ENCODE peak calls at places on chromosome 2, in nine cellular contexts. One of them, this sample, is unnamed.

GRCh38 chr2:197615033-197615652 is 60.2 kb downstream of the RFTN2 start:
- DNase-seq in neural progenitor cell: no peak
- DNase-seq in BJ: no peak
- DNase-seq in esophagus squamous epithelium: no peak
- DNase-seq in H7: peak; percentile 48
- DNase-seq in mammary epithelial cell: peak; percentile 80
- DNase-seq in fibroblast of lung: no peak
- DNase-seq in left ventricle myocardium inferior: no peak
- DNase-seq in testis: no peak
- DNase-seq in this sample: no peak

GRCh38 chr2:128309341-128310093 is 9.2 kb downstream of the HS6ST1 start:
- DNase-seq in H7: peak; percentile 54
- DNase-seq in left ventricle myocardium inferior: peak; percentile 50
- DNase-seq in mammary epithelial cell: no peak
- DNase-seq in testis: peak; percentile 75
- DNase-seq in esophagus squamous epithelium: no peak
- DNase-seq in fibroblast of lung: peak; percentile 85
- DNase-seq in BJ: no peak
- DNase-seq in neural progenitor cell: peak; percentile 88
- DNase-seq in this sample: peak; percentile 25

GRCh38 chr2:56465491-56465890 is 281.7 kb downstream of the CCDC85A start:
- DNase-seq in left ventricle myocardium inferior: no peak
- DNase-seq in H7: no peak
- DNase-seq in fibroblast of lung: no peak
- DNase-seq in testis: no peak
- DNase-seq in esophagus squamous epithelium: no peak
- DNase-seq in BJ: no peak
- DNase-seq in neural progenitor cell: no peak
- DNase-seq in mammary epithelial cell: no peak
- DNase-seq in this sample: no peak

GRCh38 chr2:239722760-239723448 is 302.2 kb downstream of the NDUFA10 start:
- DNase-seq in esophagus squamous epithelium: no peak
- DNase-seq in neural progenitor cell: no peak
- DNase-seq in testis: no peak
- DNase-seq in left ventricle myocardium inferior: no peak
- DNase-seq in BJ: no peak
- DNase-seq in H7: peak; percentile 39
- DNase-seq in mammary epithelial cell: no peak
- DNase-seq in fibroblast of lung: no peak
- DNase-seq in this sample: peak; percentile 20

GRCh38 chr2:128458438-128458837 is 139.8 kb upstream of the HS6ST1 start:
- DNase-seq in fibroblast of lung: peak; percentile 20
- DNase-seq in esophagus squamous epithelium: no peak
- DNase-seq in BJ: no peak
- DNase-seq in neural progenitor cell: no peak
- DNase-seq in testis: no peak
- DNase-seq in mammary epithelial cell: no peak
- DNase-seq in H7: no peak
- DNase-seq in left ventricle myocardium inferior: no peak
- DNase-seq in this sample: no peak

GRCh38 chr2:97844311-97844859 is 131.0 kb downstream of the ZAP70 start:
- DNase-seq in left ventricle myocardium inferior: no peak
- DNase-seq in neural progenitor cell: no peak
- DNase-seq in H7: no peak
- DNase-seq in fibroblast of lung: peak; percentile 15
- DNase-seq in mammary epithelial cell: no peak
- DNase-seq in BJ: no peak
- DNase-seq in testis: no peak
- DNase-seq in esophagus squamous epithelium: no peak
- DNase-seq in this sample: no peak

GRCh38 chr2:185006481-185006880 is 408.2 kb downstream of the ZNF804A start:
- DNase-seq in esophagus squamous epithelium: no peak
- DNase-seq in H7: no peak
- DNase-seq in neural progenitor cell: no peak
- DNase-seq in fibroblast of lung: no peak
- DNase-seq in testis: no peak
- DNase-seq in left ventricle myocardium inferior: no peak
- DNase-seq in BJ: no peak
- DNase-seq in mammary epithelial cell: no peak
- DNase-seq in this sample: peak; percentile 34

GRCh38 chr2:27428978-27429541 is 629 bp downstream of the NRBP1 start:
- DNase-seq in esophagus squamous epithelium: peak; percentile 12
- DNase-seq in H7: peak; percentile 96
- DNase-seq in left ventricle myocardium inferior: peak; percentile 86
- DNase-seq in neural progenitor cell: peak; percentile 95
- DNase-seq in testis: peak; percentile 84
- DNase-seq in fibroblast of lung: peak; percentile 82
- DNase-seq in BJ: no peak
- DNase-seq in mammary epithelial cell: peak; percentile 84
- DNase-seq in this sample: peak; percentile 89

GRCh38 chr2:171347591-171348032 is 86.2 kb downstream of the METTL8 start:
- DNase-seq in neural progenitor cell: no peak
- DNase-seq in BJ: peak; percentile 95
- DNase-seq in esophagus squamous epithelium: no peak
- DNase-seq in testis: peak; percentile 28
- DNase-seq in mammary epithelial cell: peak; percentile 66
- DNase-seq in left ventricle myocardium inferior: no peak
- DNase-seq in fibroblast of lung: peak; percentile 68
- DNase-seq in H7: no peak
- DNase-seq in this sample: no peak

GRCh38 chr2:176118606-176119370 is 2.2 kb downstream of the HOXD10 start:
- DNase-seq in neural progenitor cell: peak; percentile 82
- DNase-seq in H7: peak; percentile 87
- DNase-seq in BJ: no peak
- DNase-seq in left ventricle myocardium inferior: no peak
- DNase-seq in esophagus squamous epithelium: no peak
- DNase-seq in fibroblast of lung: no peak
- DNase-seq in testis: peak; percentile 87
- DNase-seq in mammary epithelial cell: no peak
- DNase-seq in this sample: peak; percentile 71

GRCh38 chr2:176120369-176121307 is 1.9 kb upstream of the HOXD9 start:
- DNase-seq in BJ: no peak
- DNase-seq in neural progenitor cell: no peak
- DNase-seq in testis: no peak
- DNase-seq in mammary epithelial cell: no peak
- DNase-seq in H7: no peak
- DNase-seq in left ventricle myocardium inferior: no peak
- DNase-seq in fibroblast of lung: no peak
- DNase-seq in esophagus squamous epithelium: no peak
- DNase-seq in this sample: peak; percentile 22

GRCh38 chr2:176117162-176117822 is 714 bp downstream of the HOXD10 start:
- DNase-seq in testis: no peak
- DNase-seq in esophagus squamous epithelium: no peak
- DNase-seq in neural progenitor cell: no peak
- DNase-seq in mammary epithelial cell: no peak
- DNase-seq in BJ: no peak
- DNase-seq in left ventricle myocardium inferior: no peak
- DNase-seq in H7: peak; percentile 52
- DNase-seq in fibroblast of lung: no peak
- DNase-seq in this sample: peak; percentile 28

GRCh38 chr2:176115883-176116813 is at the start of gene HOXD10:
- DNase-seq in esophagus squamous epithelium: no peak
- DNase-seq in H7: peak; percentile 93
- DNase-seq in neural progenitor cell: peak; percentile 65
- DNase-seq in fibroblast of lung: no peak
- DNase-seq in left ventricle myocardium inferior: no peak
- DNase-seq in mammary epithelial cell: no peak
- DNase-seq in BJ: no peak
- DNase-seq in testis: peak; percentile 90
- DNase-seq in this sample: peak; percentile 86

GRCh38 chr2:176117823-176118376 is 1.3 kb downstream of the HOXD10 start:
- DNase-seq in fibroblast of lung: no peak
- DNase-seq in neural progenitor cell: no peak
- DNase-seq in left ventricle myocardium inferior: no peak
- DNase-seq in H7: no peak
- DNase-seq in mammary epithelial cell: no peak
- DNase-seq in esophagus squamous epithelium: no peak
- DNase-seq in testis: no peak
- DNase-seq in BJ: no peak
- DNase-seq in this sample: peak; percentile 17
- H3K27me3 ChIP-seq in fibroblast of lung: peaks cover 94% of the 10 kb centered on the region
- H3K27me3 ChIP-seq in neural progenitor cell: peaks cover 100% of the 10 kb centered on the region
- H3K27me3 ChIP-seq in left ventricle myocardium inferior: peaks cover 100% of the 10 kb centered on the region
- H3K27me3 ChIP-seq in H7: peaks cover 100% of the 10 kb centered on the region
- H3K27me3 ChIP-seq in mammary epithelial cell: peaks cover 91% of the 10 kb centered on the region
- H3K27me3 ChIP-seq in esophagus squamous epithelium: peaks cover 65% of the 10 kb centered on the region
- H3K27me3 ChIP-seq in testis: no peaks in the 10 kb centered on the region
- H3K27me3 ChIP-seq in BJ: peaks cover 1% of the 10 kb centered on the region
- H3K27me3 ChIP-seq in this sample: peaks cover 98% of the 10 kb centered on the region

GRCh38 chr2:90069290-90069894 is 1377.9 kb downstream of the RPIA start:
- DNase-seq in mammary epithelial cell: no peak
- DNase-seq in testis: peak; percentile 71
- DNase-seq in fibroblast of lung: peak; percentile 2
- DNase-seq in esophagus squamous epithelium: no peak
- DNase-seq in BJ: no peak
- DNase-seq in left ventricle myocardium inferior: no peak
- DNase-seq in H7: peak; percentile 82
- DNase-seq in neural progenitor cell: no peak
- DNase-seq in this sample: no peak
- H3K27me3 ChIP-seq in mammary epithelial cell: no peaks in the 10 kb centered on the region
- H3K27me3 ChIP-seq in testis: no peaks in the 10 kb centered on the region
- H3K27me3 ChIP-seq in fibroblast of lung: no peaks in the 10 kb centered on the region
- H3K27me3 ChIP-seq in esophagus squamous epithelium: no peaks in the 10 kb centered on the region
- H3K27me3 ChIP-seq in BJ: no peaks in the 10 kb centered on the region
- H3K27me3 ChIP-seq in left ventricle myocardium inferior: peaks cover 87% of the 10 kb centered on the region
- H3K27me3 ChIP-seq in H7: no peaks in the 10 kb centered on the region
- H3K27me3 ChIP-seq in neural progenitor cell: no peaks in the 10 kb centered on the region
- H3K27me3 ChIP-seq in this sample: no peaks in the 10 kb centered on the region

GRCh38 chr2:241272298-241272721 is 43.2 kb downstream of the HDLBP start:
- DNase-seq in H7: peak; percentile 84
- DNase-seq in mammary epithelial cell: no peak
- DNase-seq in testis: peak; percentile 43
- DNase-seq in left ventricle myocardium inferior: peak; percentile 41
- DNase-seq in fibroblast of lung: peak; percentile 21
- DNase-seq in neural progenitor cell: peak; percentile 67
- DNase-seq in esophagus squamous epithelium: no peak
- DNase-seq in BJ: no peak
- DNase-seq in this sample: peak; percentile 36
- H3K27me3 ChIP-seq in H7: no peaks in the 10 kb centered on the region
- H3K27me3 ChIP-seq in mammary epithelial cell: no peaks in the 10 kb centered on the region
- H3K27me3 ChIP-seq in testis: no peaks in the 10 kb centered on the region
- H3K27me3 ChIP-seq in left ventricle myocardium inferior: no peaks in the 10 kb centered on the region
- H3K27me3 ChIP-seq in fibroblast of lung: no peaks in the 10 kb centered on the region
- H3K27me3 ChIP-seq in neural progenitor cell: no peaks in the 10 kb centered on the region
- H3K27me3 ChIP-seq in esophagus squamous epithelium: no peaks in the 10 kb centered on the region
- H3K27me3 ChIP-seq in BJ: no peaks in the 10 kb centered on the region
- H3K27me3 ChIP-seq in this sample: no peaks in the 10 kb centered on the region

GRCh38 chr2:218854860-218855259 is 4.7 kb upstream of the WNT6 start:
- DNase-seq in fibroblast of lung: no peak
- DNase-seq in neural progenitor cell: no peak
- DNase-seq in H7: no peak
- DNase-seq in esophagus squamous epithelium: no peak
- DNase-seq in left ventricle myocardium inferior: no peak
- DNase-seq in BJ: no peak
- DNase-seq in testis: no peak
- DNase-seq in mammary epithelial cell: no peak
- DNase-seq in this sample: no peak
- H3K27me3 ChIP-seq in fibroblast of lung: peaks cover 46% of the 10 kb centered on the region
- H3K27me3 ChIP-seq in neural progenitor cell: peaks cover 88% of the 10 kb centered on the region
- H3K27me3 ChIP-seq in H7: peaks cover 73% of the 10 kb centered on the region
- H3K27me3 ChIP-seq in esophagus squamous epithelium: peaks cover 14% of the 10 kb centered on the region
- H3K27me3 ChIP-seq in left ventricle myocardium inferior: peaks cover 98% of the 10 kb centered on the region
- H3K27me3 ChIP-seq in BJ: peaks cover 50% of the 10 kb centered on the region
- H3K27me3 ChIP-seq in testis: no peaks in the 10 kb centered on the region
- H3K27me3 ChIP-seq in mammary epithelial cell: peaks cover 12% of the 10 kb centered on the region
- H3K27me3 ChIP-seq in this sample: peaks cover 61% of the 10 kb centered on the region

GRCh38 chr2:241541564-241542277 is 16.8 kb upstream of the BOK start:
- DNase-seq in BJ: no peak
- DNase-seq in H7: no peak
- DNase-seq in esophagus squamous epithelium: no peak
- DNase-seq in neural progenitor cell: peak; percentile 38
- DNase-seq in fibroblast of lung: no peak
- DNase-seq in left ventricle myocardium inferior: no peak
- DNase-seq in mammary epithelial cell: no peak
- DNase-seq in testis: no peak
- DNase-seq in this sample: no peak
- H3K27me3 ChIP-seq in BJ: no peaks in the 10 kb centered on the region
- H3K27me3 ChIP-seq in H7: peaks cover 31% of the 10 kb centered on the region
- H3K27me3 ChIP-seq in esophagus squamous epithelium: no peaks in the 10 kb centered on the region
- H3K27me3 ChIP-seq in neural progenitor cell: peaks cover 74% of the 10 kb centered on the region
- H3K27me3 ChIP-seq in fibroblast of lung: no peaks in the 10 kb centered on the region
- H3K27me3 ChIP-seq in left ventricle myocardium inferior: peaks cover 37% of the 10 kb centered on the region
- H3K27me3 ChIP-seq in mammary epithelial cell: peaks cover 6% of the 10 kb centered on the region
- H3K27me3 ChIP-seq in testis: no peaks in the 10 kb centered on the region
- H3K27me3 ChIP-seq in this sample: peaks cover 16% of the 10 kb centered on the region

DNA sequence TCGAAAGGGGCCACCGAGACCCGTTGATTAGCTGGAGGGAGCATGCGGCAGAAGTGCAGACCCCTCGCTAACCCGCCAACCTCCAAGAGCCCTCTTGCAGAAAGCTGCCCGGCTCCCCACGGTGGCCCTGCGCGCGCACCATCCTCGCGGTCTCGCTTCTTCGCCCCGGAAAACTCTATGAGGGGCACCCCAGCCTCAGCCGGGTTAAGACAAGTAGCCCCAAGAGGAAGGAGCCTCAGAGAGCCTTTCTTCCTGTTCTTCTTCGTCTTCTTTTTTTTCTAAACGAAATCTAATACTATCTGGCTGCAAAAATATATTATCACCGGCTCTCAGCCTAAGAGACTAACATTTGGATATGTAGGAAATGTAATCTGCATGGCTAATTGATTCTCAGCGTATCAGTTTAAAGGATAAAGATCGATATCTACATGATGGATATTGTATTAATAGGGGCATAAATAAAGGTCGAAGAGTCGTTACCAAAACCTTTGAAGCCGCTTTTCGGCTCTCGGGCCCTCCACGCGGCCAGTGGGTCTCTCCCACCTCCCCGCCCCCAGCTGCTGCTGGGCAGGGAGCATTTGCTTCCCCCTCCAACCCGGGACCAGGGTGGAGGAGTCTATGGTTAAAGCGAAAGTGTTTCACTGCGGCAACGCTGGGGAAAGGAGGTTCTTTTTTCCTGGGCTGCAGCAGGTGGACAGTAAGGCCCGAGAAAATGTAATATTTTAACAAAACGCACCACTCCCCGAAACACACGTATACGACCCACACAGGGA is 6.1 kb upstream of the PAX3 start:
- DNase-seq in esophagus squamous epithelium: no peak
- DNase-seq in testis: no peak
- DNase-seq in H7: peak; percentile 77
- DNase-seq in neural progenitor cell: peak; percentile 62
- DNase-seq in BJ: no peak
- DNase-seq in left ventricle myocardium inferior: no peak
- DNase-seq in fibroblast of lung: no peak
- DNase-seq in mammary epithelial cell: no peak
- DNase-seq in this sample: no peak
- H3K27me3 ChIP-seq in esophagus squamous epithelium: peaks cover 75% of the 10 kb centered on the region
- H3K27me3 ChIP-seq in testis: peaks cover 5% of the 10 kb centered on the region
- H3K27me3 ChIP-seq in H7: peaks cover 100% of the 10 kb centered on the region
- H3K27me3 ChIP-seq in neural progenitor cell: peaks cover 100% of the 10 kb centered on the region
- H3K27me3 ChIP-seq in BJ: peaks cover 40% of the 10 kb centered on the region
- H3K27me3 ChIP-seq in left ventricle myocardium inferior: peaks cover 100% of the 10 kb centered on the region
- H3K27me3 ChIP-seq in fibroblast of lung: peaks cover 85% of the 10 kb centered on the region
- H3K27me3 ChIP-seq in mammary epithelial cell: peaks cover 90% of the 10 kb centered on the region
- H3K27me3 ChIP-seq in this sample: peaks cover 100% of the 10 kb centered on the region

This sample was measured in H9.